ENCODE peak calls at places on chromosome 1, in seven cellular contexts. Q is H9, W is IMR-90, V is trophoblast cell, A is neuronal stem cell, H is H1, L is mesenchymal stem cell. M is an unnamed sample.

GRCh38 chr1:232549998-232550397 is 79.9 kb downstream of the SIPA1L2 start:
- DNase-seq in L (no peak), A (no peak), V (no peak), Q (no peak), H (no peak), W (no peak), M (no peak)

GRCh38 chr1:228176024-228176395 is 10.4 kb downstream of the IBA57 start:
- DNase-seq in W (no peak), L (no peak), V (no peak), Q (no peak), H (no peak), A (no peak), M (no peak)

GRCh38 chr1:228152097-228152917 is 2.6 kb downstream of the GJC2 start:
- DNase-seq in H (no peak), A (no peak), L (no peak), W (no peak), Q (no peak), V (no peak), M (no peak)

GRCh38 chr1:21662426-21663250 is 6.5 kb downstream of the RAP1GAP start:
- DNase-seq in A (no peak), W (no peak), H (no peak), V (no peak), L (no peak), Q (no peak), M (no peak)

GRCh38 chr1:221809101-221810029 is 67.5 kb upstream of the DUSP10 start:
- DNase-seq in V (no peak), L (no peak), A (no peak), W (peak), Q (no peak), H (no peak), M (no peak)

GRCh38 chr1:189237008-189237407 is 1240.7 kb downstream of the BRINP3 start:
- DNase-seq in Q (no peak), W (no peak), H (no peak), A (no peak), L (no peak), V (no peak), M (peak)

GRCh38 chr1:54403808-54404261 is 2.4 kb downstream of the SSBP3 start:
- DNase-seq in A (no peak), H (no peak), L (peak), Q (no peak), W (peak), V (no peak), M (no peak)

GRCh38 chr1:206591236-206591635 is 21.0 kb downstream of the EIF2D start:
- DNase-seq in W (no peak), H (no peak), Q (no peak), L (no peak), A (no peak), V (no peak), M (no peak)

GRCh38 chr1:228009828-228010775 is 3.3 kb downstream of the WNT3A start:
- DNase-seq in A (no peak), Q (no peak), V (no peak), L (no peak), H (no peak), W (no peak), M (no peak)

GRCh38 chr1:32240140-32240951 is 6.7 kb upstream of the FAM167B start:
- DNase-seq in A (peak), W (peak), L (peak), H (peak), Q (peak), V (peak), M (peak)

GRCh38 chr1:229690662-229691061 is 64.6 kb downstream of the URB2 start:
- DNase-seq in W (no peak), A (no peak), H (no peak), Q (no peak), L (no peak), V (no peak), M (no peak)

GRCh38 chr1:230401763-230402294 is 24.3 kb downstream of the PGBD5 start:
- DNase-seq in A (no peak), L (peak), H (no peak), W (peak), Q (no peak), V (no peak), M (no peak)

GRCh38 chr1:16145988-16146887 is 9.6 kb downstream of the EPHA2 start:
- DNase-seq in H (peak), A (peak), Q (peak), L (peak), W (peak), V (peak), M (peak)

GRCh38 chr1:119910617-119911016 is 14.3 kb upstream of the ADAM30 start:
- DNase-seq in W (no peak), H (no peak), L (no peak), A (no peak), Q (no peak), V (no peak), M (no peak)

GRCh38 chr1:153307221-153307600 is 5.5 kb downstream of the PGLYRP3 start:
- DNase-seq in H (no peak), Q (no peak), A (no peak), W (no peak), L (no peak), V (no peak), M (no peak)

GRCh38 chr1:162367073-162367472 is 9.6 kb downstream of the SPATA46 start:
- DNase-seq in L (no peak), V (peak), Q (no peak), H (no peak), A (no peak), W (no peak), M (no peak)

GRCh38 chr1:241934843-241935242 is 22.7 kb upstream of the BECN2 start:
- DNase-seq in A (no peak), Q (no peak), W (no peak), L (no peak), H (no peak), V (no peak), M (no peak)

GRCh38 chr1:205379056-205379455 is 22.3 kb upstream of the KLHDC8A start:
- DNase-seq in L (no peak), A (no peak), H (peak), W (no peak), Q (no peak), V (no peak), M (no peak)

GRCh38 chr1:218025454-218025853 is 259.6 kb upstream of the RRP15 start:
- DNase-seq in H (no peak), A (no peak), W (peak), L (peak), V (peak), Q (no peak), M (no peak)

GRCh38 chr1:179995576-179995975 is 41.0 kb downstream of the CEP350 start:
- DNase-seq in V (no peak), A (no peak), H (no peak), Q (no peak), W (no peak), L (no peak), M (no peak)

GRCh38 chr1:32828341-32828740 is 10.9 kb downstream of the S100PBP start:
- DNase-seq in H (no peak), W (peak), Q (no peak), V (no peak), A (no peak), L (peak), M (peak)

GRCh38 chr1:227508431-227508830 is 54.9 kb upstream of the ZNF678 start:
- DNase-seq in H (no peak), W (no peak), A (no peak), V (no peak), Q (no peak), L (no peak), M (no peak)

GRCh38 chr1:188055921-188056505 is 1227.3 kb downstream of the PLA2G4A start:
- DNase-seq in A (no peak), Q (no peak), L (peak), V (no peak), H (no peak), W (peak), M (no peak)

GRCh38 chr1:156797212-156797871 is 19.3 kb downstream of the SH2D2A start:
- DNase-seq in V (peak), Q (peak), L (peak), A (peak), H (no peak), W (peak), M (peak)

GRCh38 chr1:8184301-8184700 is 133.6 kb upstream of the SLC45A1 start:
- DNase-seq in W (no peak), V (no peak), L (no peak), A (no peak), Q (no peak), H (no peak), M (no peak)
- H2BK5ac ChIP-seq in W (no peak), V (no peak), L (no peak), A (no peak), Q (no peak), H (no peak), M (no peak)

GRCh38 chr1:109255097-109255651 is 5.8 kb downstream of the CELSR2 start:
- DNase-seq in V (no peak), W (no peak), Q (no peak), H (no peak), A (peak), L (no peak), M (peak)

GRCh38 chr1:109255673-109256072 is 6.3 kb downstream of the CELSR2 start:
- DNase-seq in A (no peak), H (no peak), V (no peak), W (no peak), L (no peak), Q (no peak), M (no peak)

GRCh38 chr1:109252893-109253802 is 3.8 kb downstream of the CELSR2 start:
- DNase-seq in A (no peak), Q (no peak), H (no peak), W (no peak), V (no peak), L (no peak), M (no peak)

GRCh38 chr1:109254621-109255096 is 5.3 kb downstream of the CELSR2 start:
- DNase-seq in V (no peak), A (no peak), H (no peak), L (no peak), Q (no peak), W (no peak), M (peak)

GRCh38 chr1:109253803-109254620 is 4.7 kb downstream of the CELSR2 start:
- DNase-seq in V (no peak), A (peak), H (no peak), W (no peak), L (peak), Q (no peak), M (peak)
- H3K9ac ChIP-seq in V (no peak), A (peak), H (no peak), W (peak), L (no peak), Q (no peak), M (peak)

DNA sequence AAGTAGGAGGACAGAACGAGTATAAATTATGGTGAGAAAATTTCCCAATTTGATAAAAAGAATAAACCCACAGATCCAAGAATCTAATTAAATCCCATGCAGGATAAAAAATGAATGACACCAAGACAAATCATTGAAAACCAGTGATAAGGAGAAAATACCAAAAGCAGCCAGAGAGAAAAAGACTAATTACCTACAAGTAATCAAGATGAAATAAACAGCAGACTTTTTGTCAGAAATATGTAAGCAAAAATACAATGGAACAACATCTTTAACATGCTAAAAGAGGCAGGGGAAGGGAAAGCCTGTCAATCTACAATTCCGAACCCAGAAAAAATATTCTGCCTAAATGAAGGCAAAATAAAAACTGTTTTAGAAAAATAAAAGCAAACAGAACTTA is 20.7 kb upstream of the CCN1 start:
- DNase-seq in Q (no peak), L (no peak), H (no peak), A (no peak), V (no peak), W (no peak), M (no peak)
- H2BK5ac ChIP-seq in Q (no peak), L (no peak), H (no peak), A (no peak), V (no peak), W (no peak), M (no peak)

GRCh38 chr1:93111561-93111960 is 32.5 kb downstream of the MTF2 start:
- DNase-seq in A (no peak), V (no peak), H (no peak), Q (no peak), W (peak), L (peak), M (no peak)

GRCh38 chr1:93111065-93111464 is 32.0 kb downstream of the MTF2 start:
- DNase-seq in Q (no peak), V (no peak), W (no peak), H (no peak), L (no peak), A (no peak), M (no peak)

GRCh38 chr1:93109578-93109977 is 30.5 kb downstream of the MTF2 start:
- DNase-seq in L (no peak), Q (no peak), V (no peak), A (no peak), W (no peak), H (no peak), M (no peak)

GRCh38 chr1:93113127-93113526 is 34.0 kb downstream of the MTF2 start:
- DNase-seq in L (no peak), H (no peak), Q (no peak), W (no peak), V (no peak), A (no peak), M (peak)

GRCh38 chr1:93114403-93114802 is 35.3 kb downstream of the MTF2 start:
- DNase-seq in Q (no peak), V (no peak), W (peak), A (no peak), L (no peak), H (no peak), M (no peak)
- H3K9ac ChIP-seq in Q (no peak), V (no peak), W (no peak), A (no peak), L (no peak), H (no peak), M (no peak)

GRCh38 chr1:10374442-10374860 is 24.4 kb upstream of the PGD start:
- DNase-seq in A (no peak), W (peak), L (no peak), H (no peak), V (no peak), Q (no peak), M (no peak)
- H2BK5ac ChIP-seq in A (no peak), W (no peak), L (no peak), H (no peak), V (no peak), Q (no peak), M (no peak)

GRCh38 chr1:1022322-1023090 is 2.6 kb downstream of the AGRN start:
- DNase-seq in L (no peak), H (no peak), V (no peak), Q (no peak), W (no peak), A (no peak), M (no peak)
- H3K9ac ChIP-seq in L (no peak), H (no peak), V (no peak), Q (no peak), W (no peak), A (peak), M (no peak)

DNA sequence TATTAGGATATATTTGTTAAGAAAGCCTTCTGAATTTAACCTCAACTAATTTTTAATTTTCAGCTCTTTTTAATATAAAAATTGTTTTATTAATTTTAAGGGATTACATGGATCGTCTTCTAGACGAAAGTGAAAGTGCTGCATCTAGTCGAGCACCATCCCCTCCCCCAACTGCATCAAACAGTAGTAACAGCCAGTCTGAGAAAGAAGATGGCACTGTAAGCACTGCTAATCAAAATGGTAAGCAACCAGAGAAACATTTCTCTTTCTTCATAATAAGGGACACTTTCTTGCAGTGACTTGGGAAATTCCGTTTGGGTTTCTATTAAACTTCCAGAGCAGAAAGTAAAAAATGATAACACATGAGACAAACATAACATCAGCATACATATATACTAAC is 56.9 kb downstream of the MIER1 start:
- DNase-seq in V (no peak), L (peak), H (no peak), Q (no peak), W (peak), A (no peak), M (no peak)
- H2BK5ac ChIP-seq in V (no peak), L (no peak), H (no peak), Q (no peak), W (no peak), A (no peak), M (no peak)

GRCh38 chr1:12519708-12520364 is 98.2 kb downstream of the DHRS3 start:
- DNase-seq in L (no peak), Q (no peak), A (no peak), H (no peak), W (no peak), V (no peak), M (no peak)
- H3K9ac ChIP-seq in L (no peak), Q (no peak), A (no peak), H (no peak), W (no peak), V (no peak), M (no peak)

DNA sequence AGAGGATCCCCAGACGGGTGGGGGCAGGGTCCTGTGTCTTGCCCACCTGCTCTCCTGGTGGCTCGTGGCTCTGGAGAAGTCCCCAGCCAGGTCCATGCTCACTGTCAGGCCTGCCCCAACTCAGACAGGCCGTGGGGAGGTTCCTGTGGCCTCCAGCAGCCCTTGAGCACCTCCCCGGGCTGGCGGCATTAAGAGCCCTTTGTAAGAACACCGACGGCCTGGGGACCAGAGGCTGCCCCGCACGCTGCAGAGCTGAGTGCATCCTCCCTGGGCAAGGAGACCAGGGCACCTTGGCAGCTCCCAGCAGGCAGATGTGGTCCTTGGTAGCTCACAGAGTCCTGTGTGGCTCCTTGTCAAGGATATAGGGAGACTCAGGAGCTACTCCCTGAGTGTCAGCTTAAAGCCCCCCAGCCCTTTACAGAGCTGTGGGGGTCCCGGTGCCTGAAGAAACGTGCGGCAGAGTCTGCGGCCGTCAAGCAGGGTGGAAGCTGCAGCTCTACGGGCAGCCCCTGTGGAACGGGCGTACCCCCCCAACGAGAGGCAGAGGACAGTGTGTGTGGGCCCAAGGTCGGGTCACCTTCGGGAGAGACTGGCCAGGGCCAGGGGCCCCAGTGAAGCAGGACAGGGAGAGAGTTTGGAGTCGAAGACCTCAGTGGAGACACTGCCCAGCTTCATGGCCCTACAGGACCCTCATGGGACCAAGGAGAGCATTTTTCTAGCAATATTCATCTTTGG is 118.6 kb downstream of the PRDM16 start:
- DNase-seq in V (no peak), A (no peak), H (no peak), W (no peak), L (no peak), Q (no peak), M (no peak)
- H2BK5ac ChIP-seq in V (no peak), A (peak), H (no peak), W (no peak), L (no peak), Q (no peak), M (no peak)

GRCh38 chr1:18940303-18941020 is 16.0 kb downstream of the IFFO2 start:
- DNase-seq in V (no peak), Q (no peak), H (no peak), L (no peak), W (peak), A (no peak), M (no peak)

GRCh38 chr1:18942340-18942739 is 14.1 kb downstream of the IFFO2 start:
- DNase-seq in L (no peak), W (no peak), H (no peak), V (no peak), A (no peak), Q (no peak), M (no peak)

GRCh38 chr1:18939398-18940302 is 16.8 kb downstream of the IFFO2 start:
- DNase-seq in H (no peak), V (peak), A (no peak), Q (no peak), W (peak), L (peak), M (no peak)

GRCh38 chr1:18943162-18943561 is 13.3 kb downstream of the IFFO2 start:
- DNase-seq in V (no peak), Q (no peak), H (no peak), A (no peak), W (no peak), L (no peak), M (no peak)

GRCh38 chr1:18941221-18942141 is 15.0 kb downstream of the IFFO2 start:
- DNase-seq in V (no peak), Q (peak), A (peak), W (peak), H (no peak), L (no peak), M (peak)
- H3K9ac ChIP-seq in V (no peak), Q (no peak), A (peak), W (peak), H (peak), L (no peak), M (peak)

M was measured in mesendoderm.